ENCODE peak calls at places on chromosomes 7 and 10, in four cellular contexts. G is astrocyte, N is PC-3, T is tibial artery. L is an unnamed sample. For H3K4me1, the result is how much of the 10 kb centered on the place peaks cover.

GRCh38 chr10:79189853-79190435 is 121.2 kb downstream of the ZMIZ1 start:
- DNase-seq in G (peak), N (peak), T (no peak), L (no peak)

GRCh38 chr7:147646568-147646967 is 944.0 kb upstream of the C7orf33 start:
- DNase-seq in G (no peak), N (no peak), T (no peak), L (no peak)

GRCh38 chr10:69179089-69179742 is 818 bp upstream of the SUPV3L1 start:
- DNase-seq in G (no peak), N (no peak), T (peak), L (no peak)

GRCh38 chr10:5566606-5567005 is 41.8 kb downstream of the CALML3 start:
- DNase-seq in N (peak), G (no peak), T (no peak), L (peak)

GRCh38 chr7:115056019-115056418 is 134.1 kb downstream of the MDFIC start:
- DNase-seq in N (no peak), G (no peak), T (no peak), L (no peak)

GRCh38 chr10:102120987-102121738 is 995 bp upstream of the LDB1 start:
- DNase-seq in G (peak), N (no peak), T (peak), L (no peak)

GRCh38 chr10:95273393-95274312 is 17.1 kb downstream of the PDLIM1 start:
- DNase-seq in T (peak), N (peak), G (peak), L (peak)

GRCh38 chr7:107009846-107010203 is 34.7 kb upstream of the PRKAR2B start:
- DNase-seq in G (no peak), N (no peak), T (no peak), L (no peak)

GRCh38 chr10:93995598-93996271 is 2.0 kb downstream of the PLCE1 start:
- DNase-seq in N (peak), T (no peak), G (peak), L (no peak)

GRCh38 chr7:17640730-17641377 is 299.4 kb downstream of the SNX13 start:
- DNase-seq in N (peak), G (no peak), T (no peak), L (no peak)

GRCh38 chr10:43395571-43396060 is 13.4 kb downstream of the HNRNPF start:
- DNase-seq in N (no peak), G (no peak), T (no peak), L (no peak)

GRCh38 chr7:33108931-33109757 is at the start of gene RP9:
- DNase-seq in N (peak), T (peak), G (peak), L (no peak)

GRCh38 chr10:98013776-98014175 is 16.6 kb downstream of the CRTAC1 start:
- DNase-seq in T (no peak), G (no peak), N (no peak), L (no peak)

GRCh38 chr7:101743241-101743994 is 74.0 kb upstream of the CUX1 start:
- DNase-seq in N (peak), T (peak), G (peak), L (no peak)

GRCh38 chr10:51269816-51270215 is 195.5 kb downstream of the PRKG1 start:
- DNase-seq in N (peak), T (no peak), G (peak), L (no peak)

GRCh38 chr10:110008518-110009339 is 945 bp downstream of the ADD3 start:
- DNase-seq in G (no peak), N (peak), T (no peak), L (no peak)

GRCh38 chr7:69597278-69598076 is 798 bp upstream of the AUTS2 start:
- DNase-seq in T (peak), N (no peak), G (no peak), L (no peak)

GRCh38 chr10:117894339-117894738 is 152.4 kb downstream of the RAB11FIP2 start:
- DNase-seq in G (no peak), T (no peak), N (no peak), L (no peak)

GRCh38 chr10:108141064-108141463 is 976.6 kb upstream of the SORCS1 start:
- DNase-seq in N (no peak), G (no peak), T (no peak), L (no peak)

GRCh38 chr7:132618956-132619305 is 42.7 kb upstream of the PLXNA4 start:
- DNase-seq in N (peak), T (no peak), G (peak), L (no peak)

GRCh38 chr10:63628526-63629362 is 107.5 kb downstream of the REEP3 start:
- DNase-seq in N (no peak), T (peak), G (peak), L (no peak)

DNA sequence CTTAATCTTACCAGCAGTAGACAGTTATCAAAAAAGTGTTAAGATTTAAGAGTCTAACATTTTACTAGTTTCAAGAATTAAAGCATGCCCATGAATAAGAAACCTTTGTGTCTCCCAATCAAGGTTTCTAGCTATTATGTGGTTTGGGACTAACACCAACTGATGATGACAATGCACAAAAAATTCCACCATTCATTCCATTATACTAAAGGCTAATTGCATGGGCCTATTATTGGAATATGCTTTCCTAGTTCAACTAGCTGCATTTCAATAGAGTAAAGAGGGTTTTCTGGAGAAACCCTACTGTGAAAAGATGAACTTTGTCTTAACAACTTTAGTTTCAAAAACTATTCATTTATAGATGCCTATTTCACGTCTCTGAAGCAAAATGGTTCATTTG is 44.6 kb downstream of the UBE2H start:
- DNase-seq in T (no peak), G (peak), N (no peak), L (no peak)
- H3K4me1 ChIP-seq in T (under half), G (under half), N (half or more), L (under half)

GRCh38 chr10:17031656-17032630 is 97.7 kb downstream of the CUBN start:
- DNase-seq in N (no peak), G (no peak), T (no peak), L (no peak)

GRCh38 chr10:17029581-17030271 is 99.9 kb downstream of the CUBN start:
- DNase-seq in N (peak), T (peak), G (peak), L (no peak)

GRCh38 chr10:17025444-17026295 is 103.9 kb downstream of the CUBN start:
- DNase-seq in N (peak), G (peak), T (peak), L (peak)

GRCh38 chr10:17026686-17027485 is 102.7 kb downstream of the CUBN start:
- DNase-seq in T (no peak), N (peak), G (no peak), L (no peak)

DNA sequence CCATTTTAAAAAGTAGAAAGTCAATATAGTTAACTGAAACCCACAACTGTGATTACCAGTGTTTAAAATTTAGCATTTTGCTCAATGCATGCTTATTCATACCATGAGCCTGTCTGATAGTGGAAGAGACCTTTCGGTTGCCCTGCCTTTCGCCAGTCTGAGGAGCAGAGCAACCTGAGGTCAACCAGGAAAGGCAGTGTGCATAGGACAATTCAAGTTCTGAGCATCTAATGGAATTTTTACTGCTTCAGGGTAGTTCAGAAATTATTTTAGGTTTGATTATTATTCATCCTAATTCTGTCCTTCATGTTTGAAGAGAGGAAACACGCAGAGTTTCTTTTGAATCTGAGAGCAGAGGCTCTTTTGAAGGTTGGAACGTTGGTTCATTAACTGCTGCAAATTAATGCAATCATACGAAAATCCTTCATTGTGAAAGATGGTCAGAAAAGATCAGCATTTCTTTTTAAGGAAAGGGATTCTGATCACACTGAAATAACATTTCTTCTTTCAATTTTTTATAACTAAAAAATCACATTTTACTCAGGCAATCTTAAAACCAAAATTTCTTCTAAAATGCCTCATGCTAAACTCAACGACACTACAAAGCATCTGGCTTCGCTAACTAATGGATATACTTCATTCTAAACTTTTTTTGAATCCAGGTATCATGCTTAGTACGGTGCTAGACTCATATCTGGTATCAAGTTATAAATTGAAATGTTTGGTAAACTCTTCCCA is 100.6 kb downstream of the CUBN start:
- DNase-seq in N (no peak), G (no peak), T (no peak), L (no peak)
- H3K4me1 ChIP-seq in N (under half), G (under half), T (under half), L (under half)

GRCh38 chr7:44637788-44638594 is 31.6 kb downstream of the OGDH start:
- DNase-seq in G (peak), T (peak), N (peak), L (no peak)
- H3K4me1 ChIP-seq in G (under half), T (under half), N (half or more), L (under half)

GRCh38 chr10:71761541-71762113 is 11.7 kb downstream of the VSIR start:
- DNase-seq in T (no peak), N (no peak), G (no peak), L (no peak)
- H3K4me1 ChIP-seq in T (under half), N (under half), G (under half), L (under half)